ENCODE peak calls at places on chromosomes 2 and 18, in four cellular contexts. One of them, this sample, is unnamed.

GRCh38 chr2:44902767-44903166 is 38.7 kb upstream of the SIX3 start:
- DNase-seq in prostate gland: no peak
- DNase-seq in endodermal cell: no peak
- DNase-seq in ovary: no peak
- DNase-seq in this sample: no peak

GRCh38 chr2:119837759-119838158 is 78.0 kb downstream of the PTPN4 start:
- DNase-seq in prostate gland: peak
- DNase-seq in endodermal cell: no peak
- DNase-seq in ovary: no peak
- DNase-seq in this sample: no peak

GRCh38 chr2:120486946-120487345 is 141.0 kb downstream of the INHBB start:
- DNase-seq in prostate gland: no peak
- DNase-seq in endodermal cell: peak
- DNase-seq in ovary: no peak
- DNase-seq in this sample: no peak

GRCh38 chr2:217142649-217143266 is 282.9 kb upstream of the TNP1 start:
- DNase-seq in prostate gland: no peak
- DNase-seq in endodermal cell: peak
- DNase-seq in ovary: no peak
- DNase-seq in this sample: peak

GRCh38 chr2:95389256-95390119 is 13.0 kb upstream of the FAHD2A start:
- DNase-seq in prostate gland: no peak
- DNase-seq in endodermal cell: peak
- DNase-seq in ovary: peak
- DNase-seq in this sample: peak

GRCh38 chr18:74944676-74945075 is 264.3 kb downstream of the PTGR3 start:
- DNase-seq in prostate gland: no peak
- DNase-seq in endodermal cell: no peak
- DNase-seq in ovary: no peak
- DNase-seq in this sample: no peak

GRCh38 chr2:31075936-31076590 is 62.2 kb downstream of the GALNT14 start:
- DNase-seq in prostate gland: no peak
- DNase-seq in endodermal cell: no peak
- DNase-seq in ovary: no peak
- DNase-seq in this sample: no peak

GRCh38 chr2:99682280-99683060 is 192.7 kb upstream of the REV1 start:
- DNase-seq in prostate gland: no peak
- DNase-seq in endodermal cell: no peak
- DNase-seq in ovary: no peak
- DNase-seq in this sample: peak

GRCh38 chr2:179340678-179341077 is 76.0 kb upstream of the SESTD1 start:
- DNase-seq in prostate gland: no peak
- DNase-seq in endodermal cell: no peak
- DNase-seq in ovary: no peak
- DNase-seq in this sample: no peak

GRCh38 chr2:112791693-112792230 is 7.5 kb upstream of the IL1A start:
- DNase-seq in prostate gland: no peak
- DNase-seq in endodermal cell: no peak
- DNase-seq in ovary: no peak
- DNase-seq in this sample: no peak

GRCh38 chr2:216195565-216195978 is 86.4 kb downstream of the XRCC5 start:
- DNase-seq in prostate gland: no peak
- DNase-seq in endodermal cell: no peak
- DNase-seq in ovary: no peak
- DNase-seq in this sample: no peak

GRCh38 chr2:234169676-234170075 is 119.2 kb downstream of the SPP2 start:
- DNase-seq in prostate gland: no peak
- DNase-seq in endodermal cell: no peak
- DNase-seq in ovary: no peak
- DNase-seq in this sample: no peak

GRCh38 chr2:240238786-240239185 is 98.3 kb upstream of the OTOS start:
- DNase-seq in prostate gland: no peak
- DNase-seq in endodermal cell: no peak
- DNase-seq in ovary: no peak
- DNase-seq in this sample: no peak

GRCh38 chr2:34831096-34831495 is 1232.0 kb upstream of the FAM98A start:
- DNase-seq in prostate gland: no peak
- DNase-seq in endodermal cell: no peak
- DNase-seq in ovary: no peak
- DNase-seq in this sample: no peak

GRCh38 chr2:28610583-28611201 is 114.8 kb downstream of the PLB1 start:
- DNase-seq in prostate gland: peak
- DNase-seq in endodermal cell: no peak
- DNase-seq in ovary: no peak
- DNase-seq in this sample: no peak

GRCh38 chr2:26035110-26035728 is 1.3 kb downstream of the RAB10 start:
- DNase-seq in prostate gland: no peak
- DNase-seq in endodermal cell: no peak
- DNase-seq in ovary: no peak
- DNase-seq in this sample: no peak

GRCh38 chr2:233256048-233256447 is 4.6 kb downstream of the ATG16L1 start:
- DNase-seq in prostate gland: no peak
- DNase-seq in endodermal cell: no peak
- DNase-seq in ovary: no peak
- DNase-seq in this sample: no peak

GRCh38 chr18:9612989-9613388 is 1.4 kb downstream of the PPP4R1 start:
- DNase-seq in prostate gland: no peak
- DNase-seq in endodermal cell: no peak
- DNase-seq in ovary: no peak
- DNase-seq in this sample: no peak

GRCh38 chr2:105328281-105329196 is 996 bp downstream of the TGFBRAP1 start:
- DNase-seq in prostate gland: peak
- DNase-seq in endodermal cell: peak
- DNase-seq in ovary: peak
- DNase-seq in this sample: no peak

GRCh38 chr2:9085353-9085752 is 81.9 kb upstream of the MBOAT2 start:
- DNase-seq in prostate gland: no peak
- DNase-seq in endodermal cell: no peak
- DNase-seq in ovary: no peak
- DNase-seq in this sample: no peak

GRCh38 chr18:78410094-78410786 is 569.4 kb upstream of the SALL3 start:
- DNase-seq in prostate gland: no peak
- DNase-seq in endodermal cell: no peak
- DNase-seq in ovary: no peak
- DNase-seq in this sample: no peak

GRCh38 chr2:151760139-151760650 is 25.9 kb upstream of the NEB start:
- DNase-seq in prostate gland: no peak
- DNase-seq in endodermal cell: peak
- DNase-seq in ovary: no peak
- DNase-seq in this sample: no peak

GRCh38 chr2:224816816-224817215 is 100.7 kb upstream of the CCDC195 start:
- DNase-seq in prostate gland: no peak
- DNase-seq in endodermal cell: no peak
- DNase-seq in ovary: no peak
- DNase-seq in this sample: no peak

GRCh38 chr2:67646714-67647333 is 249.7 kb downstream of the ETAA1 start:
- DNase-seq in prostate gland: no peak
- DNase-seq in endodermal cell: peak
- DNase-seq in ovary: no peak
- DNase-seq in this sample: no peak

DNA sequence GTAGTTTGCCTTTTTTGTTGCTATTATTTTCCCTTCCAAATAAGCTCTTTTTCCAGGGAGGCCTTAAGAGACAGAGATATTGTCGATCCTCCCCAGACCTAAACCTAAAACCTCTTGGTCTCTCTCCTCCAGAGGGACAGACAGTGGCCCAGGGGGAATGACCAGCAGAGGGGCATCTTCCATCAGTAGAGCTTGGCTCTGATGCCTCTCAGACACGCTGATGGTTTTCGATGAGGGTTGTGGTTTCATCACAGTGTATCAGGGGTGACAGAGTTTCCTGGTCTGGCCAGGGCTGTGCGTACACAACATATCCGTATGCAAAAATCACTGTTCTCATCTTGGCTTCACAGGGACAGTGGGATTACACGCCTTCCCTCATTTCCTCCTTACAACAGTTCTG is 68.6 kb downstream of the GATA6 start:
- DNase-seq in prostate gland: no peak
- DNase-seq in endodermal cell: no peak
- DNase-seq in ovary: no peak
- DNase-seq in this sample: no peak
- TF ChIP-seq CTCF in prostate gland: no peak
- TF ChIP-seq CTCF in endodermal cell: peak
- TF ChIP-seq CTCF in ovary: no peak
- TF ChIP-seq CTCF in this sample: no peak

GRCh38 chr2:128315122-128315828 is 3.4 kb downstream of the HS6ST1 start:
- DNase-seq in prostate gland: peak
- DNase-seq in endodermal cell: peak
- DNase-seq in ovary: no peak
- DNase-seq in this sample: no peak

GRCh38 chr2:128316777-128317185 is 1.9 kb downstream of the HS6ST1 start:
- DNase-seq in prostate gland: peak
- DNase-seq in endodermal cell: no peak
- DNase-seq in ovary: no peak
- DNase-seq in this sample: no peak

GRCh38 chr2:128318776-128319456 is at the start of gene HS6ST1:
- DNase-seq in prostate gland: peak
- DNase-seq in endodermal cell: peak
- DNase-seq in ovary: peak
- DNase-seq in this sample: peak

GRCh38 chr2:128315829-128316776 is 2.6 kb downstream of the HS6ST1 start:
- DNase-seq in prostate gland: peak
- DNase-seq in endodermal cell: peak
- DNase-seq in ovary: peak
- DNase-seq in this sample: no peak

GRCh38 chr2:128317186-128317897 is 1.3 kb downstream of the HS6ST1 start:
- DNase-seq in prostate gland: peak
- DNase-seq in endodermal cell: peak
- DNase-seq in ovary: peak
- DNase-seq in this sample: no peak
- H3K27ac ChIP-seq in prostate gland: peak
- H3K27ac ChIP-seq in endodermal cell: no peak
- H3K27ac ChIP-seq in ovary: no peak
- H3K27ac ChIP-seq in this sample: peak

GRCh38 chr18:12308386-12309100 is 502 bp downstream of the TUBB6 start:
- DNase-seq in prostate gland: peak
- DNase-seq in endodermal cell: peak
- DNase-seq in ovary: peak
- DNase-seq in this sample: peak
- H3K4me3 ChIP-seq in prostate gland: peak
- H3K4me3 ChIP-seq in endodermal cell: peak
- H3K4me3 ChIP-seq in ovary: peak
- H3K4me3 ChIP-seq in this sample: peak

GRCh38 chr2:43227830-43228280 is 1.4 kb upstream of the ZFP36L2 start:
- DNase-seq in prostate gland: no peak
- DNase-seq in endodermal cell: no peak
- DNase-seq in ovary: no peak
- DNase-seq in this sample: no peak
- TF ChIP-seq CTCF in prostate gland: no peak
- TF ChIP-seq CTCF in endodermal cell: no peak
- TF ChIP-seq CTCF in ovary: no peak
- TF ChIP-seq CTCF in this sample: peak